ENCODE peak calls at places on chromosomes 16 and 17, in five cellular contexts. F is nephron progenitor cell, S is SK-N-MC, R is astrocyte of the spinal cord, B is amniotic stem cell. J is an unnamed sample.

GRCh38 chr16:83689385-83689831 is 118.4 kb upstream of the HSBP1 start:
- DNase-seq in F (no peak), S (no peak), R (peak), B (peak), J (peak)

GRCh38 chr17:70423562-70423961 is 254.2 kb downstream of the KCNJ2 start:
- DNase-seq in F (no peak), S (no peak), R (no peak), B (no peak), J (no peak)

GRCh38 chr17:75920045-75920560 is 15.4 kb upstream of the MRPL38 start:
- DNase-seq in F (no peak), S (no peak), R (no peak), B (no peak), J (no peak)

GRCh38 chr17:45103269-45103795 is 29.0 kb downstream of the PLCD3 start:
- DNase-seq in F (no peak), S (no peak), R (no peak), B (no peak), J (no peak)

GRCh38 chr16:84406006-84406963 is 37.9 kb downstream of the ATP2C2 start:
- DNase-seq in F (no peak), S (no peak), R (no peak), B (no peak), J (no peak)

GRCh38 chr16:4179020-4179419 is 62.8 kb upstream of the ADCY9 start:
- DNase-seq in F (no peak), S (no peak), R (no peak), B (no peak), J (no peak)

GRCh38 chr17:39462644-39463375 is 1.5 kb downstream of the CDK12 start:
- DNase-seq in F (peak), S (no peak), R (no peak), B (no peak), J (peak)

GRCh38 chr17:43671075-43671692 is 9.5 kb upstream of the MEOX1 start:
- DNase-seq in F (no peak), S (peak), R (no peak), B (no peak), J (peak)

GRCh38 chr16:15996432-15997109 is 47.2 kb downstream of the ABCC1 start:
- DNase-seq in F (no peak), S (no peak), R (peak), B (no peak), J (peak)

GRCh38 chr17:77607606-77608005 is 350.9 kb upstream of the TNRC6C start:
- DNase-seq in F (no peak), S (no peak), R (no peak), B (no peak), J (no peak)

GRCh38 chr17:3893003-3893719 is at the start of gene CAMKK1:
- DNase-seq in F (peak), S (no peak), R (peak), B (peak), J (peak)

J was measured in myocyte.